ENCODE peak calls at places on chromosome 15, in six cellular contexts. F is bronchial epithelial cell, C is tibial artery, Y is transverse colon, I is mucosa of descending colon, M is fibroblast of lung. V is an unnamed sample.

GRCh38 chr15:87362531-87362930 is 894.0 kb downstream of the NTRK3 start:
- DNase-seq in F (peak; percentile 17), C (no peak), Y (no peak), I (no peak), M (peak; percentile 43), V (no peak)

GRCh38 chr15:47846911-47847310 is 129.6 kb downstream of the SEMA6D start:
- DNase-seq in F (no peak), C (no peak), Y (no peak), I (no peak), M (no peak), V (no peak)

GRCh38 chr15:95590533-95591044 is 739.9 kb upstream of the NR2F2 start:
- DNase-seq in F (peak; percentile 29), C (no peak), Y (no peak), I (no peak), M (peak; percentile 20), V (no peak)

GRCh38 chr15:25862087-25862468 is 1.0 kb downstream of the ATP10A start:
- DNase-seq in F (no peak), C (no peak), Y (no peak), I (peak; percentile 55), M (peak; percentile 29), V (no peak)

GRCh38 chr15:67884514-67885225 is 44.8 kb upstream of the RNU6-1 start:
- DNase-seq in F (peak; percentile 76), C (peak; percentile 62), Y (peak; percentile 92), I (peak; percentile 90), M (peak; percentile 76), V (peak; percentile 87)

GRCh38 chr15:37132826-37133417 is 32.6 kb upstream of the MEIS2 start:
- DNase-seq in F (no peak), C (no peak), Y (no peak), I (no peak), M (no peak), V (no peak)

GRCh38 chr15:77064539-77065308 is 6.2 kb downstream of the TSPAN3 start:
- DNase-seq in F (peak; percentile 95), C (no peak), Y (no peak), I (no peak), M (peak; percentile 75), V (no peak)

GRCh38 chr15:35450492-35450891 is 95.5 kb downstream of the DPH6 start:
- DNase-seq in F (peak; percentile 87), C (no peak), Y (no peak), I (no peak), M (peak; percentile 85), V (no peak)

GRCh38 chr15:69595009-69595825 is 142.6 kb downstream of the RPLP1 start:
- DNase-seq in F (no peak), C (peak; percentile 82), Y (peak; percentile 15), I (peak; percentile 57), M (peak; percentile 51), V (peak; percentile 80)

GRCh38 chr15:52349062-52349700 is 53.6 kb upstream of the MYO5C start:
- DNase-seq in F (peak; percentile 62), C (no peak), Y (no peak), I (no peak), M (peak; percentile 58), V (no peak)

GRCh38 chr15:58065011-58065444 is 483 bp downstream of the ALDH1A2 start:
- DNase-seq in F (no peak), C (no peak), Y (peak; percentile 8), I (peak; percentile 43), M (no peak), V (peak; percentile 38)

GRCh38 chr15:63401714-63402497 is 20.3 kb upstream of the CA12 start:
- DNase-seq in F (no peak), C (no peak), Y (no peak), I (no peak), M (no peak), V (no peak)

GRCh38 chr15:63401078-63401477 is 19.4 kb upstream of the CA12 start:
- DNase-seq in F (peak; percentile 60), C (no peak), Y (no peak), I (no peak), M (peak; percentile 52), V (no peak)

GRCh38 chr15:63405159-63405558 is 23.5 kb upstream of the CA12 start:
- DNase-seq in F (no peak), C (no peak), Y (no peak), I (no peak), M (no peak), V (no peak)

GRCh38 chr15:63402498-63403253 is 21.0 kb upstream of the CA12 start:
- DNase-seq in F (peak; percentile 40), C (no peak), Y (no peak), I (no peak), M (peak; percentile 26), V (no peak)

DNA sequence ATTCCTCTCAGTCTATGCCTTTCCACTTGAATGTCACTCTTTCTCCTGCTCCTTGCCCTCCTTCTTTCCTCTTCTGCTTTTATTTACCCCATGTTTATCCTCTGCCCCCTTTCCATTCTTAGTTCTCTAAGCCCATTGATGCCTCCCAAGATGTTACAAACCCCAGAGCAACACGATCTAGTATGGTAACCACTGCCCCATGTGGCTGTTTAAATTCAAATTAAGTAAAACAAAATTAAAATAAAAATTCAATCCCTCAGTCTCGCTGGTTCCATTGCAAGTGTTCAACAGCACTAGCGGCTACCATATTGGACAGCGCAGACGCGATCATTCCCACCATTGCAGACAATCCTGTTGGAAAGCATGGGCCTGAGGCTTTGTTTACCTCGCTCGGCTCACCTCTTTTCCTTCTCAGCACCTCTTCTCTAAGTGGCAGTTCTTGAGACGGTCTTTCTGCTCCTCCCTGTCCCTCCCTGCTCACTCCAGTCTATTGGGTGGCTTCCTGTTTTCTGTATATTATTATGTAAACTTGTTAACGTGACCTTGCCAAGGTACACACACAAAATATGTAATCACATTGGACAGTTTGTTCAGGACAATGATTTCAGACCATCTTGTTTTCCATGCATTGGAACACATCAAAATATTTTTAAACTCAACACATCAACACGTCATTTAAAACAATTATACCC is 21.8 kb upstream of the CA12 start:
- DNase-seq in F (no peak), C (no peak), Y (no peak), I (no peak), M (no peak), V (no peak)
- TF ChIP-seq CTCF in F (no peak), C (no peak), Y (no peak), I (no peak), M (no peak), V (no peak)

DNA sequence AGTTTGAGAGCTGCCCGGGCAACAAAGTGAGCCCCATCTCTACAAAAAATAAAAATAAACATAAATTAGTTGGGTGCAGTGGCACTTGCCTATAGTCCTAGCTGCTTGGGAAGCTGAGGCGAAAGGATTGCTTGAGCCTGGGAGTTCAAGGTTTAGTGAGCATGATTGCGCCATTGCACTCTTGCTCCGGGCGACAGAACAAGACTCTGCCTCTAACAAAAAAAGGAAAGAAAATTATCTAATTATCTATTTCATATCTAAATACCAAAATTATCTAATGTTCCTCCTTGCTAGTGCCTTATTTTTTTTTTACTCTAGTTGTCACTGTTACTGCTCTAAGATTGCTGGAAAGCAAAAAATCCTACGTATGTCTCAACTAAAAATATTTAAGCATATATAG is 16.7 kb upstream of the PAK6 start:
- DNase-seq in F (no peak), C (no peak), Y (no peak), I (no peak), M (no peak), V (no peak)
- H3K36me3 ChIP-seq in F (peaks cover 1% of the 10 kb centered on the region), C (no peaks in the 10 kb centered on the region), Y (no peaks in the 10 kb centered on the region), I (no peaks in the 10 kb centered on the region), M (peaks cover 2% of the 10 kb centered on the region), V (no peaks in the 10 kb centered on the region)

GRCh38 chr15:23897576-23897975 is 210.5 kb upstream of the NDN start:
- DNase-seq in F (no peak), C (no peak), Y (no peak), I (no peak), M (no peak), V (no peak)
- TF ChIP-seq CTCF in F (no peak), C (no peak), Y (no peak), I (no peak), M (no peak), V (no peak)

DNA sequence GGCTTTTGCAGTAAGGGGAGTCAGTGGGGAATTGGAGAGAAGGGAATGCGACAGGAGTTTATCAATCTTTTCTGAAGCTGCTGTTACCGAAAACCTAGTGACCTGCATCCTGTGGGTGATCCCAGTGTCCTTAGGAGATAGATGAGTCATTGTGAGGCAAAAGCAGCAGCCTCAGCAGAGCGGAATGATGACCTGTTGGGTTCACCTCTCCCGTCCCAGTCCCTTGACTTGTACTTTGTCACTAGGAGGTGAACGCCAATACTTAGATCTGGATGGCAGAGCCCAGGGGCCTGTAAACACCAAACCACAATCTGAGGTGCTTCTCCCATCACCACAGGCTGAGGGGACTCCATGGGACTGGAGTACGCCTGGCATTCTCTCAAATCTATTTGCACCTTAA is 17.9 kb downstream of the CDAN1 start:
- DNase-seq in F (no peak), C (no peak), Y (no peak), I (no peak), M (no peak), V (no peak)
- H3K36me3 ChIP-seq in F (no peaks in the 10 kb centered on the region), C (peaks cover 74% of the 10 kb centered on the region), Y (peaks cover 15% of the 10 kb centered on the region), I (no peaks in the 10 kb centered on the region), M (no peaks in the 10 kb centered on the region), V (peaks cover 71% of the 10 kb centered on the region)

GRCh38 chr15:88623061-88623460 is 1.9 kb downstream of the AEN start:
- DNase-seq in F (peak; percentile 96), C (no peak), Y (no peak), I (no peak), M (peak; percentile 85), V (no peak)

GRCh38 chr15:88624971-88625290 is 3.8 kb downstream of the AEN start:
- DNase-seq in F (no peak), C (no peak), Y (no peak), I (no peak), M (no peak), V (no peak)

GRCh38 chr15:88623632-88624031 is 2.5 kb downstream of the AEN start:
- DNase-seq in F (no peak), C (no peak), Y (no peak), I (no peak), M (no peak), V (no peak)

GRCh38 chr15:88622605-88622975 is 1.4 kb downstream of the AEN start:
- DNase-seq in F (no peak), C (no peak), Y (no peak), I (no peak), M (no peak), V (no peak)

GRCh38 chr15:88624156-88624970 is 3.2 kb downstream of the AEN start:
- DNase-seq in F (no peak), C (no peak), Y (no peak), I (no peak), M (peak; percentile 23), V (no peak)
- TF ChIP-seq CTCF in F (no peak), C (peak; percentile 51), Y (peak; percentile 32), I (no peak), M (peak; percentile 37), V (peak; percentile 55)

DNA sequence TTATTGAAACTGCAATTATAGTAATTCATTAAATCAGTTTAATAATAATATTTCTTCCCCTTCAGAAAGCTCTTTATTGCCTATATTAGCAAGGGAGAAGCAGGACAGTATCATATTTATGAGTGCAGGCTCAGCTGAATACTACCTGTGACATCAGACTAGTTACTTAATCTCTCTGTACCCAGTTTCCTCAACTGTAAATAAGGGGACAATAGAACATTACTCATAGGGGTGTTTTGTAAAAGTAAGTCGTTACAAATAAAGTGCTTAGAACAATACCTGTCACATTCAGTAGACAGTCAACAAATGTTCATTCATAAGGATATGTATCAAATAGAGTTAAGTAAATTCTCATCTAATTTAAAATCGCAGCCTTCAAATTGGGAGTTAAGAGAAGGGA is 12.1 kb upstream of the VPS39 start:
- DNase-seq in F (peak; percentile 32), C (no peak), Y (no peak), I (no peak), M (no peak), V (no peak)
- H3K36me3 ChIP-seq in F (peaks cover 3% of the 10 kb centered on the region), C (peaks cover 97% of the 10 kb centered on the region), Y (peaks cover 65% of the 10 kb centered on the region), I (no peaks in the 10 kb centered on the region), M (peaks cover 7% of the 10 kb centered on the region), V (peaks cover 83% of the 10 kb centered on the region)

V was measured in left ventricle myocardium inferior.